ENCODE peak calls at places on chromosomes 5 and 9, in four cellular contexts. A is Ammon's horn, B is GM04504, Y is left ventricle myocardium inferior. V is an unnamed sample.

GRCh38 chr5:77389746-77390145 is 102.4 kb downstream of the WDR41 start:
- DNase-seq in A (no peak), B (no peak), Y (no peak), V (no peak)

GRCh38 chr5:31733365-31733764 is 94.4 kb downstream of the PDZD2 start:
- DNase-seq in A (peak), B (no peak), Y (no peak), V (no peak)

GRCh38 chr5:116766470-116766947 is 191.9 kb upstream of the SEMA6A start:
- DNase-seq in A (peak), B (no peak), Y (no peak), V (no peak)

GRCh38 chr5:372911-373709 is 51.6 kb downstream of the AHRR start:
- DNase-seq in A (no peak), B (no peak), Y (no peak), V (peak)

GRCh38 chr5:78758169-78758839 is 109.7 kb upstream of the LHFPL2 start:
- DNase-seq in A (no peak), B (no peak), Y (no peak), V (no peak)

GRCh38 chr9:127092041-127092608 is 30.3 kb downstream of the ANGPTL2 start:
- DNase-seq in A (no peak), B (no peak), Y (no peak), V (no peak)

GRCh38 chr9:86668488-86668887 is 278.8 kb downstream of the GAS1 start:
- DNase-seq in A (no peak), B (no peak), Y (no peak), V (no peak)

GRCh38 chr5:38379360-38379827 is 121.0 kb downstream of the EGFLAM start:
- DNase-seq in A (no peak), B (no peak), Y (no peak), V (no peak)

GRCh38 chr5:59357421-59357977 is 536.0 kb downstream of the PDE4D start:
- DNase-seq in A (no peak), B (no peak), Y (peak), V (no peak)

GRCh38 chr9:107024193-107024592 is 161.2 kb downstream of the ZNF462 start:
- DNase-seq in A (no peak), B (no peak), Y (no peak), V (no peak)

GRCh38 chr5:8209500-8209899 is 340.6 kb downstream of the MTRR start:
- DNase-seq in A (peak), B (no peak), Y (no peak), V (no peak)